ENCODE peak calls at places on chromosomes 7 and 10, in eight cellular contexts. B, L, Z, I, H, X, F and P are unnamed samples.

GRCh38 chr10:100509241-100509640 is 10.4 kb downstream of the SEC31B start:
- DNase-seq in X (no peak), F (no peak), I (peak), H (no peak), Z (no peak), L (no peak), B (no peak), P (no peak)

GRCh38 chr10:45380903-45381610 is 7.0 kb downstream of the ALOX5 start:
- DNase-seq in I (no peak), F (no peak), Z (no peak), X (no peak), B (no peak), L (no peak), H (no peak), P (no peak)

GRCh38 chr7:142808802-142809583 is 38.2 kb downstream of the PRSS2 start:
- DNase-seq in I (peak), F (peak), L (no peak), H (peak), Z (no peak), B (no peak), X (no peak), P (no peak)

GRCh38 chr10:104321716-104322415 is 16.4 kb downstream of the ITPRIP start:
- DNase-seq in Z (no peak), L (peak), B (no peak), F (no peak), X (no peak), I (no peak), H (no peak), P (no peak)

GRCh38 chr10:5533098-5533731 is 8.5 kb downstream of the CALML3 start:
- DNase-seq in B (no peak), L (no peak), X (no peak), F (no peak), H (no peak), Z (no peak), I (no peak), P (no peak)

GRCh38 chr10:31819393-31819820 is 109.2 kb downstream of the ARHGAP12 start:
- DNase-seq in F (no peak), X (peak), Z (peak), I (no peak), H (no peak), L (no peak), B (no peak), P (no peak)

GRCh38 chr7:123635551-123636359 is 19.9 kb upstream of the LMOD2 start:
- DNase-seq in Z (peak), L (peak), I (no peak), F (no peak), X (no peak), B (no peak), H (peak), P (no peak)

GRCh38 chr7:136741941-136742340 is 126.5 kb upstream of the CHRM2 start:
- DNase-seq in F (no peak), Z (peak), B (no peak), H (no peak), L (no peak), X (no peak), I (no peak), P (no peak)

GRCh38 chr7:30556854-30557644 is 37.6 kb upstream of the GARS1 start:
- DNase-seq in I (no peak), L (no peak), B (no peak), X (no peak), Z (no peak), H (peak), F (no peak), P (no peak)

GRCh38 chr7:6179620-6180343 is 92.6 kb downstream of the CYTH3 start:
- DNase-seq in H (no peak), F (no peak), B (no peak), L (no peak), Z (no peak), I (peak), X (no peak), P (no peak)

GRCh38 chr10:122487231-122487765 is 25.9 kb downstream of the HTRA1 start:
- DNase-seq in H (peak), F (no peak), L (no peak), X (no peak), B (no peak), I (no peak), Z (peak), P (no peak)

GRCh38 chr7:45888185-45888992 is at the start of gene IGFBP1:
- DNase-seq in X (no peak), H (peak), Z (peak), I (no peak), F (no peak), L (no peak), B (no peak), P (no peak)

GRCh38 chr7:81066797-81067196 is 147.9 kb upstream of the SEMA3C start:
- DNase-seq in I (no peak), Z (no peak), F (no peak), X (no peak), L (no peak), B (no peak), H (no peak), P (no peak)

GRCh38 chr10:4902571-4903011 is 60.6 kb upstream of the AKR1C1 start:
- DNase-seq in B (no peak), H (no peak), I (no peak), Z (peak), L (no peak), F (no peak), X (no peak), P (no peak)

GRCh38 chr10:21173964-21174669 is 277.0 kb upstream of the NEBL start:
- DNase-seq in B (peak), H (no peak), F (no peak), I (peak), X (no peak), L (peak), Z (peak), P (no peak)

GRCh38 chr7:155991470-155991869 is 179.2 kb upstream of the SHH start:
- DNase-seq in F (no peak), I (no peak), X (no peak), H (no peak), B (no peak), Z (no peak), L (no peak), P (no peak)

GRCh38 chr7:2753148-2753547 is 65.1 kb downstream of the AMZ1 start:
- DNase-seq in Z (no peak), X (no peak), F (no peak), H (no peak), I (no peak), L (no peak), B (no peak), P (no peak)

GRCh38 chr7:92695308-92696261 is 105.4 kb upstream of the FAM133B start:
- DNase-seq in F (no peak), B (peak), I (no peak), L (no peak), H (peak), X (peak), Z (peak), P (peak)

GRCh38 chr10:104090597-104090996 is 4.9 kb upstream of the COL17A1 start:
- DNase-seq in X (no peak), L (no peak), B (no peak), H (peak), F (no peak), I (no peak), Z (no peak), P (no peak)

GRCh38 chr10:61763778-61764177 is 101.0 kb downstream of the CABCOCO1 start:
- DNase-seq in B (no peak), L (no peak), Z (no peak), X (no peak), H (no peak), I (no peak), F (no peak), P (no peak)

GRCh38 chr10:46255696-46256355 is 31.0 kb upstream of the ANTXRL start:
- DNase-seq in I (no peak), F (peak), H (peak), B (peak), Z (peak), X (no peak), L (peak), P (no peak)

GRCh38 chr10:34690403-34691049 is 124.6 kb downstream of the PARD3 start:
- DNase-seq in L (no peak), B (no peak), H (no peak), X (no peak), F (no peak), Z (no peak), I (no peak), P (no peak)

GRCh38 chr10:44974628-44975431 is 3.8 kb downstream of the DEPP1 start:
- DNase-seq in L (peak), X (no peak), I (peak), Z (peak), F (peak), B (peak), H (no peak), P (no peak)

GRCh38 chr10:29501692-29502091 is 133.1 kb downstream of the SVIL start:
- DNase-seq in F (no peak), I (no peak), Z (peak), X (no peak), B (peak), L (no peak), H (peak), P (peak)

GRCh38 chr10:71429304-71429703 is 32.6 kb downstream of the CDH23 start:
- DNase-seq in X (no peak), B (no peak), F (no peak), L (no peak), H (no peak), I (no peak), Z (no peak), P (no peak)

GRCh38 chr10:28137907-28138880 is 139.3 kb upstream of the ODAD2 start:
- DNase-seq in Z (peak), L (no peak), I (no peak), H (peak), X (peak), B (peak), F (no peak), P (peak)

GRCh38 chr7:130288829-130289228 is 4.1 kb upstream of the CPA4 start:
- DNase-seq in Z (no peak), I (no peak), F (no peak), X (no peak), B (no peak), H (no peak), L (no peak), P (no peak)

GRCh38 chr10:110547139-110547761 is 20.2 kb upstream of the SMC3 start:
- DNase-seq in I (no peak), X (no peak), F (no peak), H (peak), Z (peak), B (peak), L (peak), P (no peak)

GRCh38 chr7:121395494-121395960 is 581 bp downstream of the FAM3C start:
- DNase-seq in H (peak), L (peak), F (peak), I (peak), B (peak), X (no peak), Z (peak), P (no peak)

GRCh38 chr7:1924185-1924817 is 254.2 kb downstream of the ELFN1 start:
- DNase-seq in X (peak), F (no peak), L (peak), Z (peak), H (no peak), I (no peak), B (no peak), P (no peak)

GRCh38 chr10:43409385-43410109 is 561 bp upstream of the HNRNPF start:
- DNase-seq in H (no peak), L (no peak), I (peak), B (no peak), F (peak), Z (no peak), X (no peak), P (no peak)

GRCh38 chr10:17387861-17388503 is 66.4 kb downstream of the ST8SIA6 start:
- DNase-seq in H (no peak), F (no peak), X (no peak), L (no peak), B (no peak), I (no peak), Z (peak), P (no peak)

GRCh38 chr10:85557077-85557476 is 809.5 kb downstream of the GRID1 start:
- DNase-seq in F (no peak), B (no peak), I (no peak), H (no peak), X (no peak), L (no peak), Z (no peak), P (no peak)

GRCh38 chr7:30135551-30136271 is 925 bp downstream of the MTURN start:
- DNase-seq in H (peak), B (no peak), F (peak), Z (peak), L (peak), X (no peak), I (peak), P (no peak)

GRCh38 chr7:99843808-99844207 is 16.0 kb downstream of the CYP3A43 start:
- DNase-seq in H (no peak), L (no peak), F (no peak), B (no peak), I (no peak), X (no peak), Z (no peak), P (no peak)